ENCODE peak calls at places on chromosomes 7 and 10, in ten cellular contexts. One of them, this sample, is unnamed.

GRCh38 chr10:71608863-71609768 is 110.5 kb downstream of the C10orf105 start:
- DNase-seq in T-helper 1 cell: peak; percentile 29
- DNase-seq in activated T-cell treated with anti-CD3 and anti-CD28 coated beads, Interleukin-2, amount 50 U/mL, for 1 hour: peak; percentile 59
- DNase-seq in kidney epithelial cell: no peak
- DNase-seq in M059J: peak; percentile 41
- DNase-seq in HS-5: no peak
- DNase-seq in GM13976: peak; percentile 82
- DNase-seq in hypothalamus: peak; percentile 40
- DNase-seq in dermis blood vessel endothelial cell: peak; percentile 81
- DNase-seq in activated CD8-positive, alpha-beta memory T cell treated with anti-CD3 and anti-CD28 coated beads, Interleukin-2, amount 50 U/mL, for 48 hours: peak; percentile 87
- DNase-seq in this sample: no peak

GRCh38 chr7:12458520-12459131 is 55.0 kb upstream of the VWDE start:
- DNase-seq in T-helper 1 cell: peak; percentile 17
- DNase-seq in activated T-cell treated with anti-CD3 and anti-CD28 coated beads, Interleukin-2, amount 50 U/mL, for 1 hour: no peak
- DNase-seq in kidney epithelial cell: no peak
- DNase-seq in M059J: peak; percentile 59
- DNase-seq in HS-5: peak; percentile 70
- DNase-seq in GM13976: peak; percentile 41
- DNase-seq in hypothalamus: no peak
- DNase-seq in dermis blood vessel endothelial cell: peak; percentile 58
- DNase-seq in activated CD8-positive, alpha-beta memory T cell treated with anti-CD3 and anti-CD28 coated beads, Interleukin-2, amount 50 U/mL, for 48 hours: no peak
- DNase-seq in this sample: no peak

GRCh38 chr10:10991144-10991543 is 26.5 kb upstream of the CELF2 start:
- DNase-seq in T-helper 1 cell: no peak
- DNase-seq in activated T-cell treated with anti-CD3 and anti-CD28 coated beads, Interleukin-2, amount 50 U/mL, for 1 hour: no peak
- DNase-seq in kidney epithelial cell: no peak
- DNase-seq in M059J: no peak
- DNase-seq in HS-5: no peak
- DNase-seq in GM13976: no peak
- DNase-seq in hypothalamus: no peak
- DNase-seq in dermis blood vessel endothelial cell: no peak
- DNase-seq in activated CD8-positive, alpha-beta memory T cell treated with anti-CD3 and anti-CD28 coated beads, Interleukin-2, amount 50 U/mL, for 48 hours: no peak
- DNase-seq in this sample: no peak

GRCh38 chr7:143408686-143409551 is at the start of gene EPHA1:
- DNase-seq in T-helper 1 cell: no peak
- DNase-seq in activated T-cell treated with anti-CD3 and anti-CD28 coated beads, Interleukin-2, amount 50 U/mL, for 1 hour: peak; percentile 70
- DNase-seq in kidney epithelial cell: no peak
- DNase-seq in M059J: no peak
- DNase-seq in HS-5: no peak
- DNase-seq in GM13976: no peak
- DNase-seq in hypothalamus: no peak
- DNase-seq in dermis blood vessel endothelial cell: peak; percentile 42
- DNase-seq in activated CD8-positive, alpha-beta memory T cell treated with anti-CD3 and anti-CD28 coated beads, Interleukin-2, amount 50 U/mL, for 48 hours: no peak
- DNase-seq in this sample: no peak

GRCh38 chr7:105742787-105743186 is 133.6 kb downstream of the ATXN7L1 start:
- DNase-seq in T-helper 1 cell: no peak
- DNase-seq in activated T-cell treated with anti-CD3 and anti-CD28 coated beads, Interleukin-2, amount 50 U/mL, for 1 hour: no peak
- DNase-seq in kidney epithelial cell: no peak
- DNase-seq in M059J: no peak
- DNase-seq in HS-5: no peak
- DNase-seq in GM13976: no peak
- DNase-seq in hypothalamus: no peak
- DNase-seq in dermis blood vessel endothelial cell: no peak
- DNase-seq in activated CD8-positive, alpha-beta memory T cell treated with anti-CD3 and anti-CD28 coated beads, Interleukin-2, amount 50 U/mL, for 48 hours: no peak
- DNase-seq in this sample: no peak

GRCh38 chr10:113420057-113420732 is 132.7 kb upstream of the HABP2 start:
- DNase-seq in T-helper 1 cell: no peak
- DNase-seq in activated T-cell treated with anti-CD3 and anti-CD28 coated beads, Interleukin-2, amount 50 U/mL, for 1 hour: no peak
- DNase-seq in kidney epithelial cell: no peak
- DNase-seq in M059J: no peak
- DNase-seq in HS-5: no peak
- DNase-seq in GM13976: no peak
- DNase-seq in hypothalamus: no peak
- DNase-seq in dermis blood vessel endothelial cell: no peak
- DNase-seq in activated CD8-positive, alpha-beta memory T cell treated with anti-CD3 and anti-CD28 coated beads, Interleukin-2, amount 50 U/mL, for 48 hours: no peak
- DNase-seq in this sample: no peak

GRCh38 chr7:159008417-159008816 is 136.2 kb downstream of the VIPR2 start:
- DNase-seq in T-helper 1 cell: no peak
- DNase-seq in activated T-cell treated with anti-CD3 and anti-CD28 coated beads, Interleukin-2, amount 50 U/mL, for 1 hour: no peak
- DNase-seq in kidney epithelial cell: no peak
- DNase-seq in M059J: no peak
- DNase-seq in HS-5: no peak
- DNase-seq in GM13976: no peak
- DNase-seq in hypothalamus: no peak
- DNase-seq in dermis blood vessel endothelial cell: no peak
- DNase-seq in activated CD8-positive, alpha-beta memory T cell treated with anti-CD3 and anti-CD28 coated beads, Interleukin-2, amount 50 U/mL, for 48 hours: no peak
- DNase-seq in this sample: no peak

GRCh38 chr7:36806897-36807296 is 82.6 kb upstream of the AOAH start:
- DNase-seq in T-helper 1 cell: no peak
- DNase-seq in activated T-cell treated with anti-CD3 and anti-CD28 coated beads, Interleukin-2, amount 50 U/mL, for 1 hour: no peak
- DNase-seq in kidney epithelial cell: no peak
- DNase-seq in M059J: no peak
- DNase-seq in HS-5: no peak
- DNase-seq in GM13976: no peak
- DNase-seq in hypothalamus: no peak
- DNase-seq in dermis blood vessel endothelial cell: no peak
- DNase-seq in activated CD8-positive, alpha-beta memory T cell treated with anti-CD3 and anti-CD28 coated beads, Interleukin-2, amount 50 U/mL, for 48 hours: no peak
- DNase-seq in this sample: no peak

GRCh38 chr7:117582219-117582704 is 102.4 kb downstream of the CFTR start:
- DNase-seq in T-helper 1 cell: no peak
- DNase-seq in activated T-cell treated with anti-CD3 and anti-CD28 coated beads, Interleukin-2, amount 50 U/mL, for 1 hour: no peak
- DNase-seq in kidney epithelial cell: no peak
- DNase-seq in M059J: peak; percentile 88
- DNase-seq in HS-5: peak; percentile 90
- DNase-seq in GM13976: no peak
- DNase-seq in hypothalamus: no peak
- DNase-seq in dermis blood vessel endothelial cell: no peak
- DNase-seq in activated CD8-positive, alpha-beta memory T cell treated with anti-CD3 and anti-CD28 coated beads, Interleukin-2, amount 50 U/mL, for 48 hours: no peak
- DNase-seq in this sample: peak; percentile 96

GRCh38 chr10:79162022-79162421 is 93.3 kb downstream of the ZMIZ1 start:
- DNase-seq in T-helper 1 cell: no peak
- DNase-seq in activated T-cell treated with anti-CD3 and anti-CD28 coated beads, Interleukin-2, amount 50 U/mL, for 1 hour: no peak
- DNase-seq in kidney epithelial cell: no peak
- DNase-seq in M059J: no peak
- DNase-seq in HS-5: no peak
- DNase-seq in GM13976: no peak
- DNase-seq in hypothalamus: no peak
- DNase-seq in dermis blood vessel endothelial cell: no peak
- DNase-seq in activated CD8-positive, alpha-beta memory T cell treated with anti-CD3 and anti-CD28 coated beads, Interleukin-2, amount 50 U/mL, for 48 hours: no peak
- DNase-seq in this sample: no peak

GRCh38 chr7:128705891-128706333 is 33.2 kb upstream of the CALU start:
- DNase-seq in T-helper 1 cell: no peak
- DNase-seq in activated T-cell treated with anti-CD3 and anti-CD28 coated beads, Interleukin-2, amount 50 U/mL, for 1 hour: no peak
- DNase-seq in kidney epithelial cell: no peak
- DNase-seq in M059J: peak; percentile 70
- DNase-seq in HS-5: peak; percentile 11
- DNase-seq in GM13976: no peak
- DNase-seq in hypothalamus: no peak
- DNase-seq in dermis blood vessel endothelial cell: peak; percentile 8
- DNase-seq in activated CD8-positive, alpha-beta memory T cell treated with anti-CD3 and anti-CD28 coated beads, Interleukin-2, amount 50 U/mL, for 48 hours: no peak
- DNase-seq in this sample: no peak

GRCh38 chr10:43427166-43427825 is 9.6 kb upstream of the ZNF487 start:
- DNase-seq in T-helper 1 cell: peak; percentile 35
- DNase-seq in activated T-cell treated with anti-CD3 and anti-CD28 coated beads, Interleukin-2, amount 50 U/mL, for 1 hour: no peak
- DNase-seq in kidney epithelial cell: no peak
- DNase-seq in M059J: no peak
- DNase-seq in HS-5: no peak
- DNase-seq in GM13976: no peak
- DNase-seq in hypothalamus: no peak
- DNase-seq in dermis blood vessel endothelial cell: no peak
- DNase-seq in activated CD8-positive, alpha-beta memory T cell treated with anti-CD3 and anti-CD28 coated beads, Interleukin-2, amount 50 U/mL, for 48 hours: no peak
- DNase-seq in this sample: no peak

GRCh38 chr10:103197177-103197576 is 4.1 kb upstream of the NT5C2 start:
- DNase-seq in T-helper 1 cell: peak; percentile 30
- DNase-seq in activated T-cell treated with anti-CD3 and anti-CD28 coated beads, Interleukin-2, amount 50 U/mL, for 1 hour: no peak
- DNase-seq in kidney epithelial cell: peak; percentile 51
- DNase-seq in M059J: peak; percentile 91
- DNase-seq in HS-5: peak; percentile 55
- DNase-seq in GM13976: no peak
- DNase-seq in hypothalamus: no peak
- DNase-seq in dermis blood vessel endothelial cell: peak; percentile 87
- DNase-seq in activated CD8-positive, alpha-beta memory T cell treated with anti-CD3 and anti-CD28 coated beads, Interleukin-2, amount 50 U/mL, for 48 hours: no peak
- DNase-seq in this sample: no peak

GRCh38 chr7:27739301-27739913 is 555 bp upstream of the TAX1BP1 start:
- DNase-seq in T-helper 1 cell: no peak
- DNase-seq in activated T-cell treated with anti-CD3 and anti-CD28 coated beads, Interleukin-2, amount 50 U/mL, for 1 hour: no peak
- DNase-seq in kidney epithelial cell: no peak
- DNase-seq in M059J: no peak
- DNase-seq in HS-5: peak; percentile 82
- DNase-seq in GM13976: peak; percentile 31
- DNase-seq in hypothalamus: no peak
- DNase-seq in dermis blood vessel endothelial cell: no peak
- DNase-seq in activated CD8-positive, alpha-beta memory T cell treated with anti-CD3 and anti-CD28 coated beads, Interleukin-2, amount 50 U/mL, for 48 hours: no peak
- DNase-seq in this sample: no peak

GRCh38 chr7:151123485-151124204 is 37.4 kb downstream of the AGAP3 start:
- DNase-seq in T-helper 1 cell: peak; percentile 70
- DNase-seq in activated T-cell treated with anti-CD3 and anti-CD28 coated beads, Interleukin-2, amount 50 U/mL, for 1 hour: peak; percentile 82
- DNase-seq in kidney epithelial cell: peak; percentile 31
- DNase-seq in M059J: peak; percentile 61
- DNase-seq in HS-5: no peak
- DNase-seq in GM13976: peak; percentile 97
- DNase-seq in hypothalamus: peak; percentile 62
- DNase-seq in dermis blood vessel endothelial cell: peak; percentile 90
- DNase-seq in activated CD8-positive, alpha-beta memory T cell treated with anti-CD3 and anti-CD28 coated beads, Interleukin-2, amount 50 U/mL, for 48 hours: peak; percentile 93
- DNase-seq in this sample: no peak

GRCh38 chr10:100528123-100528884 is 1.4 kb downstream of the NDUFB8 start:
- DNase-seq in T-helper 1 cell: peak; percentile 53
- DNase-seq in activated T-cell treated with anti-CD3 and anti-CD28 coated beads, Interleukin-2, amount 50 U/mL, for 1 hour: no peak
- DNase-seq in kidney epithelial cell: no peak
- DNase-seq in M059J: no peak
- DNase-seq in HS-5: no peak
- DNase-seq in GM13976: no peak
- DNase-seq in hypothalamus: no peak
- DNase-seq in dermis blood vessel endothelial cell: peak; percentile 48
- DNase-seq in activated CD8-positive, alpha-beta memory T cell treated with anti-CD3 and anti-CD28 coated beads, Interleukin-2, amount 50 U/mL, for 48 hours: no peak
- DNase-seq in this sample: no peak